ENCODE peak calls at places on chromosomes 3 and 15, in four cellular contexts. One of them, this sample, is unnamed.

GRCh38 chr15:62128916-62129315 is 36.2 kb downstream of the C2CD4B start:
- DNase-seq in HepG2: no peak
- DNase-seq in K562: no peak
- DNase-seq in GM12878: no peak
- DNase-seq in this sample: no peak

GRCh38 chr15:65055201-65055870 is 10.1 kb downstream of the SLC51B start:
- DNase-seq in HepG2: no peak
- DNase-seq in K562: no peak
- DNase-seq in GM12878: no peak
- DNase-seq in this sample: no peak

GRCh38 chr15:63749330-63749942 is 84.3 kb downstream of the HERC1 start:
- DNase-seq in HepG2: no peak
- DNase-seq in K562: no peak
- DNase-seq in GM12878: no peak
- DNase-seq in this sample: no peak

GRCh38 chr3:120170223-120170622 is 76.0 kb upstream of the GSK3B start:
- DNase-seq in HepG2: no peak
- DNase-seq in K562: no peak
- DNase-seq in GM12878: no peak
- DNase-seq in this sample: no peak

GRCh38 chr15:41417418-41417811 is 520 bp downstream of the RTF1 start:
- DNase-seq in HepG2: no peak
- DNase-seq in K562: peak; percentile 59
- DNase-seq in GM12878: no peak
- DNase-seq in this sample: no peak

GRCh38 chr15:92907880-92908279 is 7.8 kb downstream of the CHD2 start:
- DNase-seq in HepG2: no peak
- DNase-seq in K562: peak; percentile 65
- DNase-seq in GM12878: no peak
- DNase-seq in this sample: no peak

GRCh38 chr3:39226106-39226741 is 33.8 kb upstream of the XIRP1 start:
- DNase-seq in HepG2: no peak
- DNase-seq in K562: no peak
- DNase-seq in GM12878: no peak
- DNase-seq in this sample: no peak

GRCh38 chr3:176814252-176814651 is 383.0 kb downstream of the TBL1XR1 start:
- DNase-seq in HepG2: peak; percentile 32
- DNase-seq in K562: peak; percentile 74
- DNase-seq in GM12878: no peak
- DNase-seq in this sample: peak; percentile 77

DNA sequence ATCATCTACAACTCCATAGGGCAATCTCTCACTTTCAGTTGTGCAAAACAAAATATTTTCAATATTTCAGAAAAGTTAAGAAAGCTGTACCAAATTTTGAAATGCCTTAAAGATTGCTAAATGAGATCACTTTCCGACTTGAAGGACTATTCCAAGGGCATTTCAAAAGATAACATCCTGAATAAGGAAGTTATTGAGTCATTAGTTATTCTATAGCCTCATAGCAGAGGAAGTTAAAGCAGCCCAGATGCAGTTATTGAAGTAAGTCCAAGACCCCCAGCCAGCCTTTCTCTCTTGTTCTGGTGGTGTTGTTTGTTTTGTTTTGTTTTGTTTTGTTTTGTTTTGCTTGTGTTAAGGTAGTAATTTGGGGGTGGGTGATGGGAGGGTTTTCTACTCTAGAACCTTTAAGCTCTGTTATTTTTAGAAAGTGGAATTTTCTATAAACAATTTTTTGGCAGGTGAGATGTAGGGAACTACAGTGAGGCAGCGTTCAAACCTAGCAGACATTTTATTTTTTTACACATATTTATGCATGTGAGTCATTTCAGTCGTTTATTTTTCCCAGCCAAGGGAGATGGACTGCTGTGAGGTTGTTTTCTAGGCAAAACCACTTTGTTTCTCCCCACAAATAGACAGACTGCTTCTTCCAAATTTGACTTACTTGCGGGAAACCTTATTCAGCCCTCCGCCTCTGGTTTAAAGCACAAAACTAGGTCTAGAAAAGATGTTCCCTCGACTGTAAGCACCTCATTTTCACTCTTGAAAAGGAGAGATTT is 216.3 kb upstream of the ARPP21 start:
- DNase-seq in HepG2: no peak
- DNase-seq in K562: no peak
- DNase-seq in GM12878: no peak
- DNase-seq in this sample: no peak
- TF ChIP-seq FOXK2 in HepG2: no peak
- TF ChIP-seq FOXK2 in K562: no peak
- TF ChIP-seq FOXK2 in GM12878: no peak
- TF ChIP-seq FOXK2 in this sample: no peak

GRCh38 chr3:154121236-154122095 is at the start of gene ARHGEF26:
- DNase-seq in HepG2: peak; percentile 44
- DNase-seq in K562: peak; percentile 84
- DNase-seq in GM12878: no peak
- DNase-seq in this sample: peak; percentile 91
- TF ChIP-seq FOXK2 in HepG2: no peak
- TF ChIP-seq FOXK2 in K562: no peak
- TF ChIP-seq FOXK2 in GM12878: no peak
- TF ChIP-seq FOXK2 in this sample: no peak

GRCh38 chr3:186790261-186790981 is 7.0 kb downstream of the EIF4A2 start:
- DNase-seq in HepG2: peak; percentile 26
- DNase-seq in K562: peak; percentile 54
- DNase-seq in GM12878: no peak
- DNase-seq in this sample: no peak
- TF ChIP-seq FOXK2 in HepG2: no peak
- TF ChIP-seq FOXK2 in K562: no peak
- TF ChIP-seq FOXK2 in GM12878: no peak
- TF ChIP-seq FOXK2 in this sample: no peak

DNA sequence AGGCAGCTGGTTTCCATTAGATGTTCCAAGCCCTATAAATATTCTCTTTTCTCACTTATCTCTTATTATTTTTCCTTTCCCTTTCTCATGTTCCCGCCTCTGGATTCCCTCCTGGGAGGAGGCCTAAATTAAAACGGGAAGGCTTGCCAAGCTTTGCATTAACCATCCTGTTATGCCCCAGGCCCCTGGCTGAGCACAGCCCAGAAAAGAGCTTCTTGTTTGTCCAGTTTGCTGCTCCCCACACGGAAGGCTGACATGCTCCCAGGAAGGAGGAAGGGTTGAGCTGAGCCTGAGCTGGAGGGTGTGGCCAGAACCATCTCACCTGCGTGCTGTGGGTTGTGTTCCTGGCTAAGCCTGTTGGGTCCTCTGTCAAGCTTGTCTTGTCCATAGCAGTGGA is 63.1 kb upstream of the BOC start:
- DNase-seq in HepG2: no peak
- DNase-seq in K562: no peak
- DNase-seq in GM12878: no peak
- DNase-seq in this sample: no peak
- TF ChIP-seq FOXK2 in HepG2: no peak
- TF ChIP-seq FOXK2 in K562: no peak
- TF ChIP-seq FOXK2 in GM12878: no peak
- TF ChIP-seq FOXK2 in this sample: no peak

DNA sequence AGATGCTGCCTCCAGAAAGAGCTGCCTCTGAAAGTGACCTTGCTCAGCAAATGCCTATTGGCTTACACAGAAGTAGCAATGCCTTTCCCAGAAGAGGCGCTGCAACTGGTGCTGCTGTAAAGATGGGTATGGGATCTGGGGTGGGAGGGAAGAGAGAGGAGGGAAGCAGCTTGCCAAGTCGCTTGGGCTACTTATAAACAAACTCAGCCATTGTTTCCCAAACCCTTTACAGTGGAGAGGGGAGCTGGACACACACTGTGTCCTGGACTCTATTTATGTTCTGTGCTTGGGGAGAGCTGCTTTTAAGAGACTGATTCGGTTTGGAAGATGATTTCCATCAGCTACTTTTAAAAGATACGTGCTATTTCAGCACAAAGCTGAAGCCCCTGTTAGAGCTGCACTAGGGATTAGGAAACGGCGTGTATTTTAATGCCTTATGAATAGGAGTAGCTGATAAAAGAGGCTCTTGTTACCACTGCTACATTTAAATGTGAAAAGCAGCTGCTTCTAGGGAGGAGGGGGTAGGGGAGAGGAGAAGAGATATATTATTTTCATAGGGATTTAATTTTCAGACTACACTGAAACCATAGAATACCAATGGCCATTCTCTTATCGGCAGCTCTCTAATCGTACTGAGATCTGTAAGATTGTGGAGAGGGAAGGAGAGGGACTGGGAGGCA is 440.6 kb downstream of the MCTP2 start:
- DNase-seq in HepG2: no peak
- DNase-seq in K562: peak; percentile 4
- DNase-seq in GM12878: no peak
- DNase-seq in this sample: peak; percentile 65
- TF ChIP-seq FOXK2 in HepG2: no peak
- TF ChIP-seq FOXK2 in K562: no peak
- TF ChIP-seq FOXK2 in GM12878: no peak
- TF ChIP-seq FOXK2 in this sample: no peak

DNA sequence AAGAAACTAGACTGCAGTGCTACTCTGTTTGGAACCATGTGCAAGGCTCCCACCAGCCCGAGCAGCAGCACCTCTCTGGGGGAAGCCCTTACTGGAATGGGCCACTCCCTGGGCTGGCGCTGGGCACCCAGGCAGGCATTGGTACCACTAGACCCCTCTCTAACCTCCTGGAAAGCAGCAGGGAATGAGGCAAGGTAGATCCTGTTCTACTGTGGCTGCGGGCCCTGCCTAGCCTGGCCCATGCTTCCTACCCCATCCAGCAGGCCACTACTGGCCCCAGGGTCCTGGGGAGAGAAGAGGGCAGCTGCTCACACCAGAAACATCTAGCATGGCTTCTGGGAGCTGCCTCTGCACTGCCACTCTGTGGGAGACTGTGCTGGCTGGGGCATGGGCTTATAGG is 44.8 kb downstream of the MESD start:
- DNase-seq in HepG2: no peak
- DNase-seq in K562: no peak
- DNase-seq in GM12878: no peak
- DNase-seq in this sample: no peak
- TF ChIP-seq FOXK2 in HepG2: no peak
- TF ChIP-seq FOXK2 in K562: no peak
- TF ChIP-seq FOXK2 in GM12878: no peak
- TF ChIP-seq FOXK2 in this sample: no peak

DNA sequence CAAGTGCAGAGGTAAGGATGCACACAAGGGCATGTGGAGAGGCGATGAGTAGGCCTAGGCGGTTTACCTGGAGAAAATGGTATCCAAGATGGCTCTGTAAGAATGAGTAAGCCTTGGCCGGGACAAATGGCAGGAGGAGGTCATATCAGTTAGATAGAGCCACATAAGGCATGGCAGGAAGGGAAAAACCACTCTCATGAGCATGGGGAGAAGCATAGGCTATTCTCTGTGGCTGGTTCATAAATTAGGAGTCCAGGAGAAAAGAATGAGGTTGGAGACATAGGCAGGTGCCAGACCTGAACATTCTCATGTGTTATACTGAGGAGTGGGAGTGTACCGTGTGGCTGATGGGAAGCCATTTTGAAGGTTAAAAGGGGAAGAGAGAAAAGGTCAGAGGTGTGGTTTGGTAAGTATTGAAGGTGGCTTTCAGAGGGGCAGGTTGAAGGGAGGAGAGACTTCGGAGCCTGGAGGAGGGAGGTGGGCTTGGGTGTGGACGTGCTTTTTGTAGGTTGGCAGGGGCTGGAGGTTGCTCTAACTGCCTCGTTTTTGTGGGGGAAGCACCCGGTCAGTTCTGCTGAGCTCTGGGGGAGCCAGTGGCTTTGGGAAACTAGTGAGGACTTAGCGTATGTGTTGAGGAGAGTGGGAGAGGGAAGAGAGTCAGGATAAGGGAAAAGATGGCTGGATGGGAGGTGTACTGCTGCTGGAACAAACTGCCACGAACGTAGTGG is 4.6 kb upstream of the FAM43A start:
- DNase-seq in HepG2: no peak
- DNase-seq in K562: no peak
- DNase-seq in GM12878: no peak
- DNase-seq in this sample: no peak
- TF ChIP-seq FOXK2 in HepG2: no peak
- TF ChIP-seq FOXK2 in K562: no peak
- TF ChIP-seq FOXK2 in GM12878: no peak
- TF ChIP-seq FOXK2 in this sample: no peak